ENCODE peak calls at places on chromosomes 16 and 17, in four cellular contexts. X is HL-60, W is GM12878, U is K562. B is an unnamed sample.

GRCh38 chr17:10290046-10290445 is 82.8 kb downstream of the MYH13 start:
- DNase-seq in U (no peak), X (no peak), W (no peak), B (no peak)

GRCh38 chr17:58918072-58918471 is 162.4 kb downstream of the PPM1E start:
- DNase-seq in U (no peak), W (no peak), X (no peak), B (no peak)

GRCh38 chr16:82892327-82892726 is 265.6 kb downstream of the CDH13 start:
- DNase-seq in W (no peak), U (no peak), X (no peak), B (no peak)

GRCh38 chr17:73435412-73435811 is 123.6 kb upstream of the CDC42EP4 start:
- DNase-seq in X (no peak), W (no peak), U (no peak), B (no peak)

GRCh38 chr16:15618392-15618791 is 24.6 kb downstream of the MARF1 start:
- DNase-seq in W (no peak), U (no peak), X (no peak), B (no peak)

GRCh38 chr17:27368971-27369370 is 75.1 kb downstream of the WSB1 start:
- DNase-seq in U (no peak), X (no peak), W (no peak), B (no peak)

GRCh38 chr16:30875881-30876791 is 17.7 kb downstream of the BCL7C start:
- DNase-seq in X (peak), W (peak), U (peak), B (peak)

GRCh38 chr17:80132906-80133625 is 13.9 kb downstream of the EIF4A3 start:
- DNase-seq in W (no peak), U (no peak), X (no peak), B (no peak)

GRCh38 chr17:48333034-48333491 is 97.0 kb downstream of the SKAP1 start:
- DNase-seq in U (no peak), W (no peak), X (no peak), B (no peak)

GRCh38 chr17:9606453-9606852 is 30.0 kb downstream of the CFAP52 start:
- DNase-seq in W (no peak), X (no peak), U (no peak), B (no peak)

GRCh38 chr17:62616993-62617893 is 10.2 kb upstream of the MRC2 start:
- DNase-seq in X (peak), W (no peak), U (no peak), B (no peak)

GRCh38 chr16:18983565-18984424 is at the start of gene TMC7:
- DNase-seq in U (peak), X (peak), W (no peak), B (peak)

GRCh38 chr17:18921485-18921884 is 30.5 kb upstream of the SLC5A10 start:
- DNase-seq in X (no peak), U (no peak), W (no peak), B (no peak)

GRCh38 chr16:79021991-79022390 is 578.5 kb downstream of the MAF start:
- DNase-seq in W (no peak), U (no peak), X (no peak), B (no peak)

GRCh38 chr17:17081304-17081940 is 39.2 kb downstream of the MPRIP start:
- DNase-seq in W (no peak), U (no peak), X (no peak), B (no peak)

GRCh38 chr17:80790021-80790765 is 201.4 kb upstream of the CHMP6 start:
- DNase-seq in X (no peak), U (no peak), W (peak), B (peak)

GRCh38 chr17:52027081-52027480 is 131.4 kb downstream of the CA10 start:
- DNase-seq in U (no peak), X (no peak), W (no peak), B (no peak)

GRCh38 chr17:57130708-57131461 is 45.8 kb downstream of the AKAP1 start:
- DNase-seq in U (peak), X (peak), W (peak), B (peak)

GRCh38 chr17:40564883-40565744 is at the start of gene CCR7:
- DNase-seq in X (no peak), U (peak), W (no peak), B (no peak)

GRCh38 chr17:54901230-54901847 is 687 bp downstream of the TOM1L1 start:
- DNase-seq in X (no peak), U (peak), W (no peak), B (no peak)

GRCh38 chr17:30477758-30478115 is 529 bp downstream of the GOSR1 start:
- DNase-seq in U (no peak), W (no peak), X (peak), B (peak)

GRCh38 chr16:88323546-88324330 is 59.0 kb upstream of the ZNF469 start:
- DNase-seq in X (no peak), U (no peak), W (no peak), B (no peak)

GRCh38 chr17:19410875-19411291 is at the start of gene RNF112:
- DNase-seq in X (no peak), U (no peak), W (no peak), B (no peak)

GRCh38 chr16:4323071-4323844 is 7.4 kb downstream of the GLIS2 start:
- DNase-seq in U (no peak), W (no peak), X (no peak), B (no peak)

GRCh38 chr17:883586-883962 is 96.0 kb downstream of the NXN start:
- DNase-seq in X (no peak), W (no peak), U (no peak), B (no peak)

GRCh38 chr17:15377608-15378007 is 36.2 kb upstream of the TEKT3 start:
- DNase-seq in W (no peak), U (no peak), X (no peak), B (no peak)
- TF ChIP-seq SPI1 in W (no peak), U (no peak), X (no peak), B (no peak)

DNA sequence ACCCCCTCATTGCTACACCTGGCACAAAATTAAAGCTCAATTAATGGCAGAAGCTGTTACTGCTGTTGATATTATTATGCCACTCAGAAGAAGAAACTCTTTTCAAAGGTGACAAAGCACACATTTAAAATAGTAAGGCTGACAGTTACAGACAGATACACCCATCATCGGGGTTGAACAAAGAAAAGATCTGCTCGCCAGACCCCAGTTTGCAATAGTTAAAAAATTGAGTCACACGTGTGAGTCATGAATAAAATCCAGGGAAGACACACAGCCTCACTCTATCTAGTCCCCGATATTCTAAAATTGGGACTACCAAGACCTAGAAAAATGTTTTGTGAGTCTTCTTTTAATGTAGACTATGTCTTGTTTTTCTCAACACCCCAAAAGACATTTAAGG is 330.0 kb upstream of the SOX9 start:
- DNase-seq in U (no peak), X (no peak), W (no peak), B (no peak)
- TF ChIP-seq SPI1 in U (no peak), X (no peak), W (no peak), B (no peak)

GRCh38 chr17:50524838-50525237 is 7.7 kb upstream of the EPN3 start:
- DNase-seq in X (no peak), W (no peak), U (no peak), B (no peak)
- TF ChIP-seq SPI1 in X (no peak), W (no peak), U (no peak), B (no peak)

DNA sequence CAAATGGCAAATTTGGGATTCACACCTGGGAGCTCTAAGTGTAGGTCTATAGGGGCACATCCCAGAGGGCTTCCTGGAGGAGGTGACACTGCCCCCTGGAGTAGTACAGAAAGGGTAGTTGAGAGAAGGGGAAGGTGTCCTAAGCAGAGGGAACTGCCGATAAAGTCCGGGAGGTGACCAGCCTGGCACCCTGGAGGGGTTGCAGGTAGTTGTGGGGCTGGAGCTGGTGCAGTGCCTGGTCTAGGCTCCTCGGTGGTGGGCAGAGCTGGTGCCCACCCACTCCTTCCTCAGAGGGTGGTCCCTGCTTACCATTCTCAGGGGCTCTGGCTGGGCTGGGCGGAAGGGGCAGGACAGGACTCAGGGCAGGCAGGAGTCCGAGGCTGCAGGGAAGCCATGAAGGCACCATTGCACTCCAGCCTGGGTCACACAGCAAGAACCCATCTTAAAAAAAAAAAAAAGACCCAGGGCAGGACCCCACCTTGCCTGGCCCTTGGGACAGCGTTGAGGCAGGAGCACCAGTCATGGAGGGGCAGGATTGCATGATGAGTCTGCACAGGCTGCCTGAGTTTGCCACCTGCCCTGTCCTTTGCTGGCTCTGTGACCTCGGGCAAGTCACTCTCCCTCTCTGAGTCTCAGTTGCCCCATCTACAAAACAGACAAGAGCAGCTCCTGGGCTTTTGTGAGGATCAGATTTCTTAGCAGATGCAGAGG is 43.8 kb downstream of the LAT start:
- DNase-seq in W (no peak), U (no peak), X (no peak), B (no peak)
- TF ChIP-seq SPI1 in W (no peak), U (no peak), X (no peak), B (no peak)

GRCh38 chr17:8294361-8294760 is 839 bp downstream of the SLC25A35 start:
- DNase-seq in W (no peak), U (no peak), X (no peak), B (no peak)
- TF ChIP-seq SPI1 in W (no peak), U (no peak), X (no peak), B (no peak)

GRCh38 chr17:77692571-77693161 is 265.8 kb upstream of the TNRC6C start:
- DNase-seq in U (no peak), X (no peak), W (no peak), B (no peak)
- TF ChIP-seq SPI1 in U (no peak), X (no peak), W (no peak), B (no peak)

GRCh38 chr16:35572186-35572585 is 2112.8 kb downstream of the TP53TG3F start:
- DNase-seq in X (no peak), U (no peak), W (no peak), B (no peak)
- TF ChIP-seq SPI1 in X (no peak), U (no peak), W (no peak), B (no peak)

B was measured in GM12891.